ENCODE peak calls at places on chromosomes 13 and 19, in four cellular contexts. One of them, this sample, is unnamed.

GRCh38 chr19:38736036-38736412 is 8.2 kb downstream of the CAPN12 start:
- DNase-seq in HepG2: no peak
- DNase-seq in GM23338: peak; percentile 58
- DNase-seq in H1: no peak
- DNase-seq in this sample: peak; percentile 50

GRCh38 chr13:110305949-110306339 is 1.0 kb downstream of the COL4A1 start:
- DNase-seq in H1: no peak
- DNase-seq in GM23338: no peak
- DNase-seq in HepG2: no peak
- DNase-seq in this sample: peak; percentile 43

GRCh38 chr13:80083097-80083429 is 257.9 kb downstream of the SPRY2 start:
- DNase-seq in GM23338: no peak
- DNase-seq in H1: no peak
- DNase-seq in HepG2: no peak
- DNase-seq in this sample: no peak

GRCh38 chr13:73492811-73493210 is 434.0 kb downstream of the KLF5 start:
- DNase-seq in HepG2: no peak
- DNase-seq in GM23338: no peak
- DNase-seq in H1: no peak
- DNase-seq in this sample: peak; percentile 14

GRCh38 chr13:74132152-74132767 is 1.9 kb downstream of the KLF12 start:
- DNase-seq in H1: no peak
- DNase-seq in GM23338: peak; percentile 21
- DNase-seq in HepG2: peak; percentile 15
- DNase-seq in this sample: peak; percentile 34

GRCh38 chr13:49985129-49985528 is 11.7 kb upstream of the TRIM13 start:
- DNase-seq in HepG2: no peak
- DNase-seq in GM23338: no peak
- DNase-seq in H1: no peak
- DNase-seq in this sample: no peak

GRCh38 chr13:29578300-29579048 is 17.0 kb downstream of the SLC7A1 start:
- DNase-seq in GM23338: no peak
- DNase-seq in H1: no peak
- DNase-seq in HepG2: no peak
- DNase-seq in this sample: no peak

GRCh38 chr13:42395066-42395821 is 123.3 kb downstream of the AKAP11 start:
- DNase-seq in GM23338: no peak
- DNase-seq in HepG2: no peak
- DNase-seq in H1: no peak
- DNase-seq in this sample: no peak

GRCh38 chr19:31715249-31715944 is 366.2 kb upstream of the TSHZ3 start:
- DNase-seq in H1: no peak
- DNase-seq in HepG2: no peak
- DNase-seq in GM23338: peak; percentile 11
- DNase-seq in this sample: peak; percentile 74

GRCh38 chr13:78201411-78201810 is 282.8 kb upstream of the EDNRB start:
- DNase-seq in HepG2: no peak
- DNase-seq in GM23338: no peak
- DNase-seq in H1: no peak
- DNase-seq in this sample: no peak

GRCh38 chr19:56170261-56170660 is 5.5 kb upstream of the GALP start:
- DNase-seq in H1: no peak
- DNase-seq in HepG2: peak; percentile 86
- DNase-seq in GM23338: no peak
- DNase-seq in this sample: no peak

GRCh38 chr19:10289836-10290438 is at the start of gene ICAM5:
- DNase-seq in H1: no peak
- DNase-seq in HepG2: no peak
- DNase-seq in GM23338: peak; percentile 47
- DNase-seq in this sample: no peak

GRCh38 chr19:31378404-31378803 is 29.2 kb upstream of the TSHZ3 start:
- DNase-seq in GM23338: no peak
- DNase-seq in HepG2: peak; percentile 4
- DNase-seq in H1: no peak
- DNase-seq in this sample: peak; percentile 98

GRCh38 chr19:15452111-15453047 is 2.6 kb upstream of the WIZ start:
- DNase-seq in HepG2: peak; percentile 69
- DNase-seq in H1: peak; percentile 91
- DNase-seq in GM23338: peak; percentile 99
- DNase-seq in this sample: peak; percentile 82

GRCh38 chr13:24713022-24713421 is 32.8 kb downstream of the ATP12A start:
- DNase-seq in HepG2: no peak
- DNase-seq in H1: no peak
- DNase-seq in GM23338: no peak
- DNase-seq in this sample: peak; percentile 24

GRCh38 chr13:97212540-97213146 is 9.5 kb upstream of the MBNL2 start:
- DNase-seq in GM23338: peak; percentile 26
- DNase-seq in HepG2: no peak
- DNase-seq in H1: no peak
- DNase-seq in this sample: peak; percentile 64

GRCh38 chr13:60146491-60146890 is 17.2 kb downstream of the DIAPH3 start:
- DNase-seq in GM23338: no peak
- DNase-seq in H1: no peak
- DNase-seq in HepG2: no peak
- DNase-seq in this sample: peak; percentile 31

GRCh38 chr19:30449673-30450072 is 77.5 kb downstream of the ZNF536 start:
- DNase-seq in HepG2: no peak
- DNase-seq in H1: no peak
- DNase-seq in GM23338: peak; percentile 53
- DNase-seq in this sample: peak; percentile 1

GRCh38 chr19:54029930-54030490 is 33.7 kb downstream of the VSTM1 start:
- DNase-seq in GM23338: peak; percentile 95
- DNase-seq in H1: peak; percentile 50
- DNase-seq in HepG2: peak; percentile 72
- DNase-seq in this sample: peak; percentile 58

GRCh38 chr19:4586691-4587090 is 27.2 kb upstream of the SEMA6B start:
- DNase-seq in GM23338: peak; percentile 53
- DNase-seq in HepG2: no peak
- DNase-seq in H1: no peak
- DNase-seq in this sample: no peak

GRCh38 chr19:18666784-18667183 is 16.7 kb upstream of the CRTC1 start:
- DNase-seq in HepG2: no peak
- DNase-seq in H1: no peak
- DNase-seq in GM23338: no peak
- DNase-seq in this sample: no peak

GRCh38 chr13:106533101-106533939 is 2.1 kb downstream of the EFNB2 start:
- DNase-seq in HepG2: peak; percentile 21
- DNase-seq in H1: no peak
- DNase-seq in GM23338: peak; percentile 88
- DNase-seq in this sample: peak; percentile 81

GRCh38 chr19:12779162-12779993 is 4.0 kb upstream of the HOOK2 start:
- DNase-seq in H1: no peak
- DNase-seq in GM23338: peak; percentile 46
- DNase-seq in HepG2: peak; percentile 61
- DNase-seq in this sample: peak; percentile 93

GRCh38 chr19:1762243-1763140 is 9.2 kb downstream of the ONECUT3 start:
- DNase-seq in GM23338: no peak
- DNase-seq in H1: no peak
- DNase-seq in HepG2: no peak
- DNase-seq in this sample: no peak
- H3K4me1 ChIP-seq in GM23338: peaks cover 11% of the 10 kb centered on the region
- H3K4me1 ChIP-seq in H1: peaks cover 20% of the 10 kb centered on the region
- H3K4me1 ChIP-seq in HepG2: no peaks in the 10 kb centered on the region
- H3K4me1 ChIP-seq in this sample: no peaks in the 10 kb centered on the region

DNA sequence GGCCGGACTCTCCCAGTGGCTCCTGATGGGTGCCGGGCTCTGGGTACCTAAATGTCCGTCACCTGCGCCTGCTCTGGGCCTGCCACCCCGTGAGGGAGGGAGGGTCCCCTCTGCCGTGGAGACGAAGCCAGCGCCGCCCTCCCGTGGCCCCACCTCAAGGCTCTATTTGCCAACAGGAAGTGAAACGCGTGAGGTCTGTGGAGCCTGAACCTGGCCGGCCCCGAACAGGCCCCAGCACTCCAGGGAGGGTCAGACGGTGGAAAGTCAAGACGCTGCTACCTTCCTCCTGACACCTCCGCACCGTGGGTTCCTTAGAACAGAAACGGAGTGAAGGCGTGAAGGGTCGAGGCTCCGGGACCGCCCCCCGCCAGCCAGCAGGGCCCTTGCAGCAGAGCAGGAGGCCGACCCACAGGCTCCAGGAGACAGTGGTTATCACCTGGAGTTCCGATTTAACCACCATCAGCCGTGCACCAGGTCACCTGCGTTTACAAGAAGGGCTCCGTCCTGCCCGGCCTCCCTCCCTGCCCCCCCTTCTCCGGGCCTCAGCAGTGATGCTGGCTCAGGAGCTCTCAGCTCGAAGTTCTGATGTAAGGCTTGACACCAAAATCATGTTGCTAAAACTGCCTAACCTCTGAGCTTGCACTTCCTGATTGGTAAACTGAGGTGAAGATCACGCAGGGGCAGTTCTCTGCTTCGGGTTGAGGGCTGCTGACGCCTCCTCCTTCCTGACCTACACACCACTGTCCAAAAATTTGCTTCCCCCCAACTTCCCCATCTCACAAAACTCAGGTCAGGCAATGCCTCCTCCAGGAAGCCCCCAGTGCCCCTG is 50.9 kb upstream of the C13orf46 start:
- DNase-seq in GM23338: no peak
- DNase-seq in HepG2: no peak
- DNase-seq in H1: no peak
- DNase-seq in this sample: no peak
- H3K4me2 ChIP-seq in GM23338: no peak overlapping the region
- H3K4me2 ChIP-seq in HepG2: no peak overlapping the region
- H3K4me2 ChIP-seq in H1: no peak overlapping the region
- H3K4me2 ChIP-seq in this sample: no peak overlapping the region

GRCh38 chr19:2043269-2043641 is 7.8 kb downstream of the MKNK2 start:
- DNase-seq in HepG2: no peak
- DNase-seq in GM23338: no peak
- DNase-seq in H1: no peak
- DNase-seq in this sample: no peak
- H4K20me1 ChIP-seq in HepG2: peaks cover 24% of the 10 kb centered on the region
- H4K20me1 ChIP-seq in GM23338: peaks cover 6% of the 10 kb centered on the region
- H4K20me1 ChIP-seq in H1: peaks cover 10% of the 10 kb centered on the region
- H4K20me1 ChIP-seq in this sample: no peaks in the 10 kb centered on the region

GRCh38 chr19:5956323-5956722 is 21.6 kb downstream of the RANBP3 start:
- DNase-seq in H1: no peak
- DNase-seq in GM23338: no peak
- DNase-seq in HepG2: no peak
- DNase-seq in this sample: no peak
- H3K4me1 ChIP-seq in H1: peaks cover 44% of the 10 kb centered on the region
- H3K4me1 ChIP-seq in GM23338: peaks cover 75% of the 10 kb centered on the region
- H3K4me1 ChIP-seq in HepG2: peaks cover 91% of the 10 kb centered on the region
- H3K4me1 ChIP-seq in this sample: peaks cover 40% of the 10 kb centered on the region